ENCODE peak calls at places on chromosome 3, in four cellular contexts. One of them, this sample, is unnamed.

GRCh38 chr3:16881896-16882645 is 2.7 kb upstream of the PLCL2 start:
- DNase-seq in tibial artery: peak; percentile 67
- DNase-seq in CD8-positive, alpha-beta T cell: no peak
- DNase-seq in neural progenitor cell: no peak
- DNase-seq in this sample: no peak

GRCh38 chr3:70914889-70915288 is 602.5 kb upstream of the MDFIC2 start:
- DNase-seq in tibial artery: no peak
- DNase-seq in CD8-positive, alpha-beta T cell: no peak
- DNase-seq in neural progenitor cell: no peak
- DNase-seq in this sample: no peak

GRCh38 chr3:191499307-191500125 is 38.6 kb downstream of the PYDC2 start:
- DNase-seq in tibial artery: no peak
- DNase-seq in CD8-positive, alpha-beta T cell: no peak
- DNase-seq in neural progenitor cell: peak; percentile 17
- DNase-seq in this sample: peak; percentile 64

GRCh38 chr3:194489736-194490612 is 3.2 kb upstream of the ATP13A3 start:
- DNase-seq in tibial artery: no peak
- DNase-seq in neural progenitor cell: no peak
- DNase-seq in CD8-positive, alpha-beta T cell: no peak
- DNase-seq in this sample: no peak

GRCh38 chr3:172859035-172859434 is 108.5 kb downstream of the ECT2 start:
- DNase-seq in CD8-positive, alpha-beta T cell: no peak
- DNase-seq in neural progenitor cell: peak; percentile 38
- DNase-seq in tibial artery: no peak
- DNase-seq in this sample: no peak

GRCh38 chr3:195124378-195124985 is 146.5 kb downstream of the XXYLT1 start:
- DNase-seq in neural progenitor cell: no peak
- DNase-seq in tibial artery: no peak
- DNase-seq in CD8-positive, alpha-beta T cell: no peak
- DNase-seq in this sample: no peak

GRCh38 chr3:178146406-178146831 is 389.8 kb upstream of the KCNMB2 start:
- DNase-seq in tibial artery: no peak
- DNase-seq in CD8-positive, alpha-beta T cell: no peak
- DNase-seq in neural progenitor cell: peak; percentile 54
- DNase-seq in this sample: no peak

GRCh38 chr3:114400369-114400768 is 106.5 kb downstream of the TIGIT start:
- DNase-seq in CD8-positive, alpha-beta T cell: no peak
- DNase-seq in tibial artery: no peak
- DNase-seq in neural progenitor cell: no peak
- DNase-seq in this sample: no peak

GRCh38 chr3:52920872-52921271 is 23.5 kb upstream of the STIMATE start:
- DNase-seq in neural progenitor cell: no peak
- DNase-seq in tibial artery: no peak
- DNase-seq in CD8-positive, alpha-beta T cell: no peak
- DNase-seq in this sample: no peak

GRCh38 chr3:48367201-48367600 is 4.8 kb upstream of the FBXW12 start:
- DNase-seq in CD8-positive, alpha-beta T cell: no peak
- DNase-seq in tibial artery: no peak
- DNase-seq in neural progenitor cell: no peak
- DNase-seq in this sample: no peak

GRCh38 chr3:66442254-66443249 is 58.3 kb downstream of the LRIG1 start:
- DNase-seq in tibial artery: peak; percentile 83
- DNase-seq in CD8-positive, alpha-beta T cell: no peak
- DNase-seq in neural progenitor cell: peak; percentile 45
- DNase-seq in this sample: peak; percentile 76

GRCh38 chr3:126519506-126520455 is 2.2 kb upstream of the UROC1 start:
- DNase-seq in neural progenitor cell: no peak
- DNase-seq in CD8-positive, alpha-beta T cell: no peak
- DNase-seq in tibial artery: peak; percentile 37
- DNase-seq in this sample: peak; percentile 34

GRCh38 chr3:100891033-100891432 is 102.2 kb downstream of the ABI3BP start:
- DNase-seq in tibial artery: no peak
- DNase-seq in neural progenitor cell: no peak
- DNase-seq in CD8-positive, alpha-beta T cell: no peak
- DNase-seq in this sample: no peak

GRCh38 chr3:13219077-13219901 is 146.1 kb upstream of the IQSEC1 start:
- DNase-seq in tibial artery: no peak
- DNase-seq in CD8-positive, alpha-beta T cell: no peak
- DNase-seq in neural progenitor cell: no peak
- DNase-seq in this sample: no peak
- H3K27me3 ChIP-seq in tibial artery: peaks cover 13% of the 10 kb centered on the region
- H3K27me3 ChIP-seq in CD8-positive, alpha-beta T cell: no peaks in the 10 kb centered on the region
- H3K27me3 ChIP-seq in neural progenitor cell: no peaks in the 10 kb centered on the region
- H3K27me3 ChIP-seq in this sample: no peaks in the 10 kb centered on the region

GRCh38 chr3:757711-758110 is 335.1 kb upstream of the CNTN6 start:
- DNase-seq in neural progenitor cell: no peak
- DNase-seq in tibial artery: no peak
- DNase-seq in CD8-positive, alpha-beta T cell: no peak
- DNase-seq in this sample: no peak
- H3K9me3 ChIP-seq in neural progenitor cell: no peaks in the 10 kb centered on the region
- H3K9me3 ChIP-seq in tibial artery: no peaks in the 10 kb centered on the region
- H3K9me3 ChIP-seq in CD8-positive, alpha-beta T cell: no peaks in the 10 kb centered on the region
- H3K9me3 ChIP-seq in this sample: no peaks in the 10 kb centered on the region

DNA sequence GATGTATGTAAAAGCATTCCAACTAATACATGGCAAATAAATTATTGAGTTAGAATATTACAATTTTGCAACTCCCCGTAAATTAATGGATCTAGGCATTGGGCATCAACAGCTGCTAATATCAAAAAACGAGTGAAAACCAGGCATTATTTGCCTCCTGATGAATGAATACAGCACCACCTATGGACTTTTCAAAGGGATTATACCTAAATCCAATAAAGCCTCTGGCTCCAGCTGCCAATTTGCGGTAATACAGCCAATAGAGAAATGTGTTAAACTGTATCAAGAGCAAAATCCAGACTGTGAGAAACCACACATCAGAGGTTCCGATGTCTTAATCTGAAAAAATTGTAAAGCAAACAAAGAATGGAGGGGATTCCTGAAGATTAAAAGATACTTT is 16.3 kb upstream of the A4GNT start:
- DNase-seq in tibial artery: no peak
- DNase-seq in neural progenitor cell: no peak
- DNase-seq in CD8-positive, alpha-beta T cell: no peak
- DNase-seq in this sample: no peak
- TF ChIP-seq CTCF in tibial artery: no peak
- TF ChIP-seq CTCF in neural progenitor cell: no peak
- TF ChIP-seq CTCF in CD8-positive, alpha-beta T cell: no peak
- TF ChIP-seq CTCF in this sample: no peak

GRCh38 chr3:128170866-128171516 is 17.7 kb downstream of the EEFSEC start:
- DNase-seq in tibial artery: no peak
- DNase-seq in CD8-positive, alpha-beta T cell: no peak
- DNase-seq in neural progenitor cell: peak; percentile 79
- DNase-seq in this sample: no peak
- H3K27me3 ChIP-seq in tibial artery: no peaks in the 10 kb centered on the region
- H3K27me3 ChIP-seq in CD8-positive, alpha-beta T cell: no peaks in the 10 kb centered on the region
- H3K27me3 ChIP-seq in neural progenitor cell: no peaks in the 10 kb centered on the region
- H3K27me3 ChIP-seq in this sample: no peaks in the 10 kb centered on the region

GRCh38 chr3:169675091-169675490 is 11.6 kb upstream of the MECOM start:
- DNase-seq in CD8-positive, alpha-beta T cell: no peak
- DNase-seq in tibial artery: no peak
- DNase-seq in neural progenitor cell: no peak
- DNase-seq in this sample: no peak
- H3K9me3 ChIP-seq in CD8-positive, alpha-beta T cell: no peaks in the 10 kb centered on the region
- H3K9me3 ChIP-seq in tibial artery: no peaks in the 10 kb centered on the region
- H3K9me3 ChIP-seq in neural progenitor cell: no peaks in the 10 kb centered on the region
- H3K9me3 ChIP-seq in this sample: no peaks in the 10 kb centered on the region

GRCh38 chr3:86774082-86774691 is 216.8 kb downstream of the VGLL3 start:
- DNase-seq in neural progenitor cell: peak; percentile 48
- DNase-seq in CD8-positive, alpha-beta T cell: no peak
- DNase-seq in tibial artery: no peak
- DNase-seq in this sample: no peak
- TF ChIP-seq CTCF in neural progenitor cell: peak; percentile 78
- TF ChIP-seq CTCF in CD8-positive, alpha-beta T cell: no peak
- TF ChIP-seq CTCF in tibial artery: peak; percentile 47
- TF ChIP-seq CTCF in this sample: peak; percentile 48

DNA sequence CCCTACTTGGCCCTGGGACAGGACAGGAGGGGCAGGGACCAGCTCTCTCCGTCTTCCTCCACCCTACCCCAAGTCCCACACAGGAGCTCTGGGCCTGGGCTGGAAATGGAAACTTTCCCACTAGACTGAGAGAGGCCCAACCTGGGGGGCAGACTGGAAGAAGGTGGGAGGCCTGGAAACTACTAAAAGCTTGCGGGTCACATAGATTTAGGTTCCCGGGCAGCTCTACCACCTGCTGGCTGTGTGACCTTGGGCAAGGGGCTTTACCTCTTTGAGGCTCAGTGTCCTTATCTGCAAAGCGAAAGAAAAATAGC is 49.9 kb upstream of the CCDC174 start:
- DNase-seq in CD8-positive, alpha-beta T cell: no peak
- DNase-seq in tibial artery: peak; percentile 51
- DNase-seq in neural progenitor cell: no peak
- DNase-seq in this sample: no peak
- H3K27me3 ChIP-seq in CD8-positive, alpha-beta T cell: peaks cover 19% of the 10 kb centered on the region
- H3K27me3 ChIP-seq in tibial artery: peaks cover 71% of the 10 kb centered on the region
- H3K27me3 ChIP-seq in neural progenitor cell: peaks cover 88% of the 10 kb centered on the region
- H3K27me3 ChIP-seq in this sample: peaks cover 52% of the 10 kb centered on the region

GRCh38 chr3:42914771-42915515 is 9.0 kb downstream of the ZNF662 start:
- DNase-seq in tibial artery: no peak
- DNase-seq in CD8-positive, alpha-beta T cell: no peak
- DNase-seq in neural progenitor cell: peak; percentile 3
- DNase-seq in this sample: no peak
- H3K9me3 ChIP-seq in tibial artery: peaks cover 5% of the 10 kb centered on the region
- H3K9me3 ChIP-seq in CD8-positive, alpha-beta T cell: peaks cover 31% of the 10 kb centered on the region
- H3K9me3 ChIP-seq in neural progenitor cell: peaks cover 20% of the 10 kb centered on the region
- H3K9me3 ChIP-seq in this sample: peaks cover 68% of the 10 kb centered on the region

GRCh38 chr3:10852031-10852795 is 36.2 kb downstream of the SLC6A11 start:
- DNase-seq in CD8-positive, alpha-beta T cell: no peak
- DNase-seq in neural progenitor cell: no peak
- DNase-seq in tibial artery: no peak
- DNase-seq in this sample: no peak

GRCh38 chr3:10855083-10855870 is 39.2 kb downstream of the SLC6A11 start:
- DNase-seq in tibial artery: no peak
- DNase-seq in CD8-positive, alpha-beta T cell: no peak
- DNase-seq in neural progenitor cell: no peak
- DNase-seq in this sample: no peak

GRCh38 chr3:10855871-10856662 is 40.0 kb downstream of the SLC6A11 start:
- DNase-seq in tibial artery: no peak
- DNase-seq in neural progenitor cell: peak; percentile 44
- DNase-seq in CD8-positive, alpha-beta T cell: no peak
- DNase-seq in this sample: no peak
- TF ChIP-seq CTCF in tibial artery: no peak
- TF ChIP-seq CTCF in neural progenitor cell: peak; percentile 66
- TF ChIP-seq CTCF in CD8-positive, alpha-beta T cell: no peak
- TF ChIP-seq CTCF in this sample: peak; percentile 15

This sample was measured in upper lobe of right lung.